ENCODE peak calls at places on chromosome 21, in five cellular contexts. One of them, this sample, is unnamed.

GRCh38 chr21:36487641-36488307 is 7.9 kb upstream of the CLDN14 start:
- DNase-seq in left colon: peak; percentile 41
- DNase-seq in GM12892: no peak
- DNase-seq in GM19239: no peak
- DNase-seq in central memory CD4-positive, alpha-beta T cell: no peak
- DNase-seq in this sample: no peak

GRCh38 chr21:36976228-36976627 is 9.8 kb upstream of the HLCS start:
- DNase-seq in GM12892: no peak
- DNase-seq in central memory CD4-positive, alpha-beta T cell: no peak
- DNase-seq in left colon: no peak
- DNase-seq in GM19239: no peak
- DNase-seq in this sample: no peak

GRCh38 chr21:26811031-26811430 is 34.2 kb downstream of the ADAMTS1 start:
- DNase-seq in central memory CD4-positive, alpha-beta T cell: no peak
- DNase-seq in left colon: no peak
- DNase-seq in GM19239: no peak
- DNase-seq in GM12892: no peak
- DNase-seq in this sample: no peak

GRCh38 chr21:14401217-14401616 is 18.3 kb upstream of the HSPA13 start:
- DNase-seq in left colon: no peak
- DNase-seq in central memory CD4-positive, alpha-beta T cell: no peak
- DNase-seq in GM19239: no peak
- DNase-seq in GM12892: no peak
- DNase-seq in this sample: no peak

GRCh38 chr21:41887682-41888081 is 8.5 kb upstream of the PRDM15 start:
- DNase-seq in GM12892: no peak
- DNase-seq in central memory CD4-positive, alpha-beta T cell: no peak
- DNase-seq in GM19239: no peak
- DNase-seq in left colon: no peak
- DNase-seq in this sample: no peak

GRCh38 chr21:14773777-14774345 is 227.7 kb upstream of the SAMSN1 start:
- DNase-seq in central memory CD4-positive, alpha-beta T cell: peak; percentile 22
- DNase-seq in left colon: peak; percentile 50
- DNase-seq in GM12892: no peak
- DNase-seq in GM19239: no peak
- DNase-seq in this sample: no peak

GRCh38 chr21:45384656-45385548 is 20.1 kb upstream of the COL18A1 start:
- DNase-seq in GM12892: no peak
- DNase-seq in GM19239: no peak
- DNase-seq in left colon: no peak
- DNase-seq in central memory CD4-positive, alpha-beta T cell: no peak
- DNase-seq in this sample: no peak

GRCh38 chr21:46388896-46389295 is 64.9 kb downstream of the PCNT start:
- DNase-seq in GM19239: no peak
- DNase-seq in left colon: no peak
- DNase-seq in central memory CD4-positive, alpha-beta T cell: no peak
- DNase-seq in GM12892: no peak
- DNase-seq in this sample: no peak

GRCh38 chr21:30733026-30733425 is 14.0 kb downstream of the KRTAP21-2 start:
- DNase-seq in GM19239: no peak
- DNase-seq in left colon: no peak
- DNase-seq in central memory CD4-positive, alpha-beta T cell: no peak
- DNase-seq in GM12892: no peak
- DNase-seq in this sample: no peak